ENCODE peak calls at places on chromosomes 1 and 21, in four cellular contexts. V, M, D and A are unnamed samples.

GRCh38 chr1:115107501-115108260 is 18.4 kb upstream of the TSPAN2 start:
- DNase-seq in V (no peak), M (no peak), D (no peak), A (no peak)

GRCh38 chr1:119011706-119012105 is 23.6 kb upstream of the TBX15 start:
- DNase-seq in V (no peak), M (peak; percentile 60), D (no peak), A (no peak)

GRCh38 chr1:2391034-2391384 is 345 bp downstream of the MORN1 start:
- DNase-seq in V (peak; percentile 36), M (peak; percentile 29), D (peak; percentile 20), A (no peak)

GRCh38 chr1:186775031-186775430 is 53.7 kb upstream of the PLA2G4A start:
- DNase-seq in V (no peak), M (no peak), D (no peak), A (no peak)

GRCh38 chr1:22176258-22176657 is 33.4 kb upstream of the WNT4 start:
- DNase-seq in V (no peak), M (no peak), D (peak; percentile 55), A (peak; percentile 8)

GRCh38 chr21:38989745-38990423 is 184.2 kb downstream of the ETS2 start:
- DNase-seq in V (no peak), M (peak; percentile 91), D (no peak), A (peak; percentile 91)

GRCh38 chr1:22689505-22689904 is 21.1 kb upstream of the EPHB2 start:
- DNase-seq in V (no peak), M (peak; percentile 71), D (no peak), A (peak; percentile 55)

GRCh38 chr1:117812868-117813511 is 116.4 kb downstream of the GDAP2 start:
- DNase-seq in V (no peak), M (no peak), D (no peak), A (no peak)

GRCh38 chr1:19666139-19666465 is 1.4 kb downstream of the HTR6 start:
- DNase-seq in V (no peak), M (no peak), D (no peak), A (no peak)

GRCh38 chr1:160342520-160342919 is 530 bp downstream of the COPA start:
- DNase-seq in V (no peak), M (peak; percentile 16), D (peak; percentile 31), A (peak; percentile 14)

GRCh38 chr1:41102208-41102607 is 80.7 kb upstream of the SLFNL1 start:
- DNase-seq in V (peak; percentile 92), M (peak; percentile 61), D (no peak), A (peak; percentile 59)

GRCh38 chr1:183580281-183580682 is 10.0 kb downstream of the NCF2 start:
- DNase-seq in V (no peak), M (no peak), D (peak; percentile 16), A (peak; percentile 39)

GRCh38 chr1:178819123-178819522 is 51.8 kb downstream of the ANGPTL1 start:
- DNase-seq in V (no peak), M (no peak), D (no peak), A (peak; percentile 5)

GRCh38 chr1:247269075-247269580 is 13.3 kb downstream of the VN1R5 start:
- DNase-seq in V (no peak), M (no peak), D (no peak), A (no peak)

GRCh38 chr1:76425843-76426145 is 351.2 kb downstream of the ST6GALNAC3 start:
- DNase-seq in V (no peak), M (peak; percentile 0), D (no peak), A (peak; percentile 66)

GRCh38 chr1:70504821-70505193 is 93.7 kb downstream of the CTH start:
- DNase-seq in V (no peak), M (no peak), D (no peak), A (no peak)

GRCh38 chr1:153881764-153882163 is 41.0 kb downstream of the GATAD2B start:
- DNase-seq in V (no peak), M (no peak), D (no peak), A (no peak)

GRCh38 chr1:203281033-203281432 is 24.3 kb upstream of the BTG2 start:
- DNase-seq in V (peak; percentile 8), M (peak; percentile 90), D (no peak), A (peak; percentile 85)

GRCh38 chr1:23442751-23443150 is 18.2 kb upstream of the TCEA3 start:
- DNase-seq in V (no peak), M (no peak), D (no peak), A (no peak)

DNA sequence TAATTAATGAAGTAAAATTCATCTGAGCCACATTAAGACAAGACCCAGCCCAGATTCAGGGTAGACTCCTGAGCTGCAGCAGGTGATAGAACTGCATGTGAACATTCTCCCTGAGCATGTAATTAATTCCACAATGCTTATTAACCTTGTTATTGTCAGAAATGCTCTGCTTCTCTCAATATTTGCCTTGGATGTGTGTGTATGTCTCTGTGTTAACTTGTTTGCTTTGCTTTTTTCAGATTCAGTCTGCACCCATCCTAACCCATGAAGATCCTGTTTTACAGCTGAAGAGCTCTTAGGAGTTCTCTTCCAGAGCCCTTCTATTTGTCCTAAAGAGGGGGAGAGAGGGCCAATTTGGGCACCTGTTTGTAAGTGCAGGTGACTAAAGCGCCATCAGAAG is 143.2 kb upstream of the BMP8A start:
- DNase-seq in V (no peak), M (no peak), D (no peak), A (no peak)
- TF ChIP-seq CTCF in V (no peak), M (no peak), D (no peak), A (no peak)

GRCh38 chr1:237671262-237671661 is 219.5 kb downstream of the ZP4 start:
- DNase-seq in V (no peak), M (no peak), D (no peak), A (no peak)

GRCh38 chr1:237670296-237670695 is 220.4 kb downstream of the ZP4 start:
- DNase-seq in V (no peak), M (no peak), D (no peak), A (peak; percentile 3)

GRCh38 chr1:237671935-237672334 is 218.8 kb downstream of the ZP4 start:
- DNase-seq in V (no peak), M (no peak), D (no peak), A (no peak)

GRCh38 chr1:237677979-237678378 is 212.7 kb downstream of the ZP4 start:
- DNase-seq in V (no peak), M (peak; percentile 31), D (peak; percentile 47), A (peak; percentile 33)

DNA sequence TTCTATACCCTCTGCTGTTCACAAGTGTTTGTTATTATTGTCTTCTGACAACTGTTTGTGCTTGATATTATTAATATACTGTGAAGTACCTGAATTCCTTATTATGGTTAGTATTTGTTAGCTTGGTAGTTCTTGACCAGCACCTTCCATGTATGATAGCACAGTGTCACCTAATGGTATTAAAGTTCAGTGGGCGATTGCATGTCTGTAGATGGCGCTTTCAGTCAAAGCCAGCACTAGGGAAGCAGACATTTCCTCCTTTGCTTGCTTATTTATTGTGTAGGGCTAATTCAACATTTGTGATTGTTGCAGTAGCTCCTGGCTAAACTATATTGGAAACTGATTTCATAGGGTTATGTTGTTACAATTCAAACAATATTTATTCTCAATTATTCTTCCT is 218.0 kb downstream of the ZP4 start:
- DNase-seq in V (no peak), M (peak; percentile 4), D (peak; percentile 50), A (peak; percentile 5)
- TF ChIP-seq CTCF in V (no peak), M (peak; percentile 53), D (peak; percentile 51), A (no peak)

GRCh38 chr1:156583821-156584622 is 4.5 kb downstream of the TTC24 start:
- DNase-seq in V (peak; percentile 81), M (peak; percentile 56), D (peak; percentile 89), A (peak; percentile 75)

GRCh38 chr1:156586323-156586722 is 5.3 kb upstream of the NAXE start:
- DNase-seq in V (no peak), M (no peak), D (no peak), A (no peak)

GRCh38 chr1:156582388-156583022 is 3.0 kb downstream of the TTC24 start:
- DNase-seq in V (no peak), M (no peak), D (no peak), A (no peak)

GRCh38 chr1:156586892-156587477 is 4.6 kb upstream of the NAXE start:
- DNase-seq in V (no peak), M (no peak), D (no peak), A (peak; percentile 54)

DNA sequence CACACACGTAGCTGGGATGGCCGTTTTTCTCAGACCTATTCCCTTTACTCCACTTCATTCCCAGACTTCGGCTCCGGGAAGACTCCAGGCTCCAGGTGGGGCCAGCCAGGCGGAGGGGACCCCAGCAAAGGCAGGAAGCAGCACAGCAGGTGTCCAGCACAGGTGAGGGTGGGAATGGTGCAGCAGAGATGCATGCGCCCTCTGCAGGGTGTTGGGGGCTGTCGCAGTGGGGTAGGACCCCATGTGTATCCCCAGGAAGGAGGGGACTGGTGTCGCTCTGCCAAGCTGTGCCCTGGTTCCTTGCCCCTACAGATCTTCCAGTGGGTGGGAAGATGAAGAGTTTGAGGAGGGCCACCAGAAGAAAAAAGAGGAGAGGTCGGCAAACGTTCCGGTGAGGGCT is 5.3 kb downstream of the TTC24 start:
- DNase-seq in V (no peak), M (no peak), D (no peak), A (no peak)
- TF ChIP-seq CTCF in V (no peak), M (peak; percentile 9), D (peak; percentile 47), A (peak; percentile 14)

GRCh38 chr1:236451796-236452373 is 57.8 kb downstream of the EDARADD start:
- DNase-seq in V (peak; percentile 50), M (peak; percentile 6), D (no peak), A (peak; percentile 8)
- TF ChIP-seq CTCF in V (peak; percentile 11), M (peak; percentile 54), D (peak; percentile 38), A (peak; percentile 53)

GRCh38 chr1:17630048-17630830 is 90.7 kb downstream of the ARHGEF10L start:
- DNase-seq in V (no peak), M (no peak), D (no peak), A (no peak)

GRCh38 chr1:17632106-17632505 is 92.6 kb downstream of the ARHGEF10L start:
- DNase-seq in V (no peak), M (no peak), D (no peak), A (no peak)

GRCh38 chr1:17631410-17631809 is 91.9 kb downstream of the ARHGEF10L start:
- DNase-seq in V (no peak), M (no peak), D (no peak), A (no peak)

GRCh38 chr1:17627239-17628052 is 87.9 kb downstream of the ARHGEF10L start:
- DNase-seq in V (no peak), M (no peak), D (no peak), A (no peak)

GRCh38 chr1:17629460-17629859 is 90.0 kb downstream of the ARHGEF10L start:
- DNase-seq in V (no peak), M (no peak), D (no peak), A (no peak)
- TF ChIP-seq CTCF in V (no peak), M (peak; percentile 25), D (peak; percentile 26), A (peak; percentile 34)